ENCODE peak calls at places on chromosomes 13 and 19, in nine cellular contexts. One of them, this sample, is unnamed.

GRCh38 chr19:1651548-1652394 is 644 bp downstream of the TCF3 start:
- DNase-seq in testis: peak; percentile 51
- DNase-seq in aorta: peak; percentile 67
- DNase-seq in upper lobe of left lung: peak; percentile 42
- DNase-seq in PC-9: no peak
- DNase-seq in mucosa of descending colon: peak; percentile 74
- DNase-seq in H7: peak; percentile 87
- DNase-seq in transverse colon: peak; percentile 58
- DNase-seq in WERI-Rb-1: peak; percentile 56
- DNase-seq in this sample: no peak

GRCh38 chr13:51981355-51981754 is 29.9 kb downstream of the ATP7B start:
- DNase-seq in testis: no peak
- DNase-seq in aorta: no peak
- DNase-seq in upper lobe of left lung: no peak
- DNase-seq in PC-9: no peak
- DNase-seq in mucosa of descending colon: no peak
- DNase-seq in H7: no peak
- DNase-seq in transverse colon: no peak
- DNase-seq in WERI-Rb-1: no peak
- DNase-seq in this sample: no peak

GRCh38 chr13:112638157-112638750 is 50.3 kb upstream of the TUBGCP3 start:
- DNase-seq in testis: no peak
- DNase-seq in aorta: no peak
- DNase-seq in upper lobe of left lung: no peak
- DNase-seq in PC-9: no peak
- DNase-seq in mucosa of descending colon: no peak
- DNase-seq in H7: peak; percentile 64
- DNase-seq in transverse colon: no peak
- DNase-seq in WERI-Rb-1: no peak
- DNase-seq in this sample: no peak

GRCh38 chr19:4550018-4550417 is 9.5 kb downstream of the SEMA6B start:
- DNase-seq in testis: no peak
- DNase-seq in aorta: no peak
- DNase-seq in upper lobe of left lung: no peak
- DNase-seq in PC-9: no peak
- DNase-seq in mucosa of descending colon: no peak
- DNase-seq in H7: no peak
- DNase-seq in transverse colon: no peak
- DNase-seq in WERI-Rb-1: no peak
- DNase-seq in this sample: no peak

GRCh38 chr19:41166888-41167804 is 25.9 kb upstream of the CYP2S1 start:
- DNase-seq in testis: no peak
- DNase-seq in aorta: no peak
- DNase-seq in upper lobe of left lung: no peak
- DNase-seq in PC-9: peak; percentile 19
- DNase-seq in mucosa of descending colon: peak; percentile 83
- DNase-seq in H7: peak; percentile 6
- DNase-seq in transverse colon: peak; percentile 84
- DNase-seq in WERI-Rb-1: no peak
- DNase-seq in this sample: no peak

GRCh38 chr13:101523732-101524131 is 71.3 kb downstream of the ITGBL1 start:
- DNase-seq in testis: no peak
- DNase-seq in aorta: peak; percentile 50
- DNase-seq in upper lobe of left lung: no peak
- DNase-seq in PC-9: no peak
- DNase-seq in mucosa of descending colon: no peak
- DNase-seq in H7: no peak
- DNase-seq in transverse colon: no peak
- DNase-seq in WERI-Rb-1: no peak
- DNase-seq in this sample: no peak

GRCh38 chr13:50989476-50989875 is 79.9 kb downstream of the RNASEH2B start:
- DNase-seq in testis: peak; percentile 69
- DNase-seq in aorta: no peak
- DNase-seq in upper lobe of left lung: no peak
- DNase-seq in PC-9: no peak
- DNase-seq in mucosa of descending colon: no peak
- DNase-seq in H7: peak; percentile 42
- DNase-seq in transverse colon: no peak
- DNase-seq in WERI-Rb-1: peak; percentile 25
- DNase-seq in this sample: no peak

GRCh38 chr19:12194827-12195500 is 32.1 kb downstream of the ZNF136 start:
- DNase-seq in testis: peak; percentile 96
- DNase-seq in aorta: peak; percentile 81
- DNase-seq in upper lobe of left lung: peak; percentile 91
- DNase-seq in PC-9: peak; percentile 57
- DNase-seq in mucosa of descending colon: peak; percentile 91
- DNase-seq in H7: peak; percentile 83
- DNase-seq in transverse colon: peak; percentile 79
- DNase-seq in WERI-Rb-1: peak; percentile 96
- DNase-seq in this sample: peak; percentile 95

GRCh38 chr13:73893833-73894232 is 240.4 kb downstream of the KLF12 start:
- DNase-seq in testis: no peak
- DNase-seq in aorta: no peak
- DNase-seq in upper lobe of left lung: no peak
- DNase-seq in PC-9: no peak
- DNase-seq in mucosa of descending colon: no peak
- DNase-seq in H7: no peak
- DNase-seq in transverse colon: no peak
- DNase-seq in WERI-Rb-1: no peak
- DNase-seq in this sample: no peak

GRCh38 chr13:113162783-113163685 is 4.6 kb downstream of the PROZ start:
- DNase-seq in testis: no peak
- DNase-seq in aorta: no peak
- DNase-seq in upper lobe of left lung: no peak
- DNase-seq in PC-9: no peak
- DNase-seq in mucosa of descending colon: no peak
- DNase-seq in H7: peak; percentile 79
- DNase-seq in transverse colon: no peak
- DNase-seq in WERI-Rb-1: no peak
- DNase-seq in this sample: no peak

GRCh38 chr19:49878744-49879070 is 1.2 kb downstream of the TBC1D17 start:
- DNase-seq in testis: no peak
- DNase-seq in aorta: no peak
- DNase-seq in upper lobe of left lung: no peak
- DNase-seq in PC-9: no peak
- DNase-seq in mucosa of descending colon: no peak
- DNase-seq in H7: no peak
- DNase-seq in transverse colon: no peak
- DNase-seq in WERI-Rb-1: no peak
- DNase-seq in this sample: no peak
- H3K36me3 ChIP-seq in testis: no peaks in the 10 kb centered on the region
- H3K36me3 ChIP-seq in aorta: peaks cover 2% of the 10 kb centered on the region
- H3K36me3 ChIP-seq in upper lobe of left lung: peaks cover 37% of the 10 kb centered on the region
- H3K36me3 ChIP-seq in PC-9: peaks cover 31% of the 10 kb centered on the region
- H3K36me3 ChIP-seq in mucosa of descending colon: peaks cover 10% of the 10 kb centered on the region
- H3K36me3 ChIP-seq in H7: peaks cover 35% of the 10 kb centered on the region
- H3K36me3 ChIP-seq in transverse colon: peaks cover 4% of the 10 kb centered on the region
- H3K36me3 ChIP-seq in WERI-Rb-1: peaks cover 45% of the 10 kb centered on the region
- H3K36me3 ChIP-seq in this sample: peaks cover 62% of the 10 kb centered on the region

DNA sequence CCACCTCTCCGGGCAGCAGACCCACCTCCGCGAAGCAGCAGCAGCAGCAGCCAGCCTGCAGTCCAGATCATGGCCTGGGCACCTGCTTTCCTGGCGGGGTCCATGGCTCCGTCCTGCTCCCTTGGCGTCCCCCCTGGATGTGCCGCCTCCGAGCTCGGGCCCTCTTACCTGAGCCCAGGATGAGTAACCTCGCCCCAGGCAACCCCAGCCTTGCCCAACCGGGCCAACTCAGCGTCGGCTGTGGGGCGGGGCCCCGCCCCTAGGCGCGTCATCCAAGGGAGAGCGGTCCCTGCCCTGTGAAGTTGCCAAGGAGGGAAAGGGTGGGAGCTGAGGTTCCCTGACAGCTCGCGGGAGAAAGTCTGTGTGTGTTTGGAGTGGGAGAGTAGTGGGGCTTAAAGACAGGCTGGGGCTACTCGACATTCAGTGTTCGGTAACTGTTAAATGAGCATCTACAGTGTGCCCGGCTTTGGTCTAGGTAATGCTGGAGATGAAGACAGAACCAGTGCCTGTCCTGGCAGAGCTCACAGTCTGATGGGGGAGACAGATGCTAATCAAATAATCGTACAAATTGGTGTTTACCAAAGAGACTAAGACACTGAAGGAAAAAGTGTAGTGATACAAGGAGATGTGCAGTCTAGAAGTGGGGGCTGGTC is at the start of gene LYPD3:
- DNase-seq in testis: no peak
- DNase-seq in aorta: no peak
- DNase-seq in upper lobe of left lung: peak; percentile 24
- DNase-seq in PC-9: peak; percentile 94
- DNase-seq in mucosa of descending colon: peak; percentile 71
- DNase-seq in H7: peak; percentile 87
- DNase-seq in transverse colon: peak; percentile 64
- DNase-seq in WERI-Rb-1: no peak
- DNase-seq in this sample: no peak
- H3K4me3 ChIP-seq in testis: no peak within 1 kb of the TSS
- H3K4me3 ChIP-seq in aorta: no peak within 1 kb of the TSS
- H3K4me3 ChIP-seq in upper lobe of left lung: peak within 1 kb of the TSS; percentile 63
- H3K4me3 ChIP-seq in PC-9: peak within 1 kb of the TSS; percentile 80
- H3K4me3 ChIP-seq in mucosa of descending colon: no peak within 1 kb of the TSS
- H3K4me3 ChIP-seq in H7: peak within 1 kb of the TSS; percentile 79
- H3K4me3 ChIP-seq in transverse colon: no peak within 1 kb of the TSS
- H3K4me3 ChIP-seq in WERI-Rb-1: peak within 1 kb of the TSS; percentile 70
- H3K4me3 ChIP-seq in this sample: peak within 1 kb of the TSS; percentile 79

GRCh38 chr13:23352161-23352560 is 81.3 kb downstream of the SACS start:
- DNase-seq in testis: no peak
- DNase-seq in aorta: no peak
- DNase-seq in upper lobe of left lung: no peak
- DNase-seq in PC-9: no peak
- DNase-seq in mucosa of descending colon: no peak
- DNase-seq in H7: no peak
- DNase-seq in transverse colon: no peak
- DNase-seq in WERI-Rb-1: peak; percentile 25
- DNase-seq in this sample: no peak

GRCh38 chr13:23348270-23349126 is 85.0 kb downstream of the SACS start:
- DNase-seq in testis: no peak
- DNase-seq in aorta: no peak
- DNase-seq in upper lobe of left lung: no peak
- DNase-seq in PC-9: no peak
- DNase-seq in mucosa of descending colon: no peak
- DNase-seq in H7: peak; percentile 22
- DNase-seq in transverse colon: no peak
- DNase-seq in WERI-Rb-1: no peak
- DNase-seq in this sample: no peak

GRCh38 chr13:23347601-23348000 is 85.9 kb downstream of the SACS start:
- DNase-seq in testis: no peak
- DNase-seq in aorta: no peak
- DNase-seq in upper lobe of left lung: no peak
- DNase-seq in PC-9: no peak
- DNase-seq in mucosa of descending colon: no peak
- DNase-seq in H7: no peak
- DNase-seq in transverse colon: no peak
- DNase-seq in WERI-Rb-1: no peak
- DNase-seq in this sample: no peak

GRCh38 chr13:23349127-23349897 is 84.2 kb downstream of the SACS start:
- DNase-seq in testis: no peak
- DNase-seq in aorta: no peak
- DNase-seq in upper lobe of left lung: no peak
- DNase-seq in PC-9: no peak
- DNase-seq in mucosa of descending colon: no peak
- DNase-seq in H7: no peak
- DNase-seq in transverse colon: no peak
- DNase-seq in WERI-Rb-1: no peak
- DNase-seq in this sample: no peak

GRCh38 chr13:23350009-23350408 is 83.5 kb downstream of the SACS start:
- DNase-seq in testis: no peak
- DNase-seq in aorta: no peak
- DNase-seq in upper lobe of left lung: no peak
- DNase-seq in PC-9: no peak
- DNase-seq in mucosa of descending colon: no peak
- DNase-seq in H7: no peak
- DNase-seq in transverse colon: no peak
- DNase-seq in WERI-Rb-1: no peak
- DNase-seq in this sample: no peak
- H3K36me3 ChIP-seq in testis: no peaks in the 10 kb centered on the region
- H3K36me3 ChIP-seq in aorta: peaks cover 11% of the 10 kb centered on the region
- H3K36me3 ChIP-seq in upper lobe of left lung: no peaks in the 10 kb centered on the region
- H3K36me3 ChIP-seq in PC-9: no peaks in the 10 kb centered on the region
- H3K36me3 ChIP-seq in mucosa of descending colon: no peaks in the 10 kb centered on the region
- H3K36me3 ChIP-seq in H7: peaks cover 6% of the 10 kb centered on the region
- H3K36me3 ChIP-seq in transverse colon: no peaks in the 10 kb centered on the region
- H3K36me3 ChIP-seq in WERI-Rb-1: peaks cover 64% of the 10 kb centered on the region
- H3K36me3 ChIP-seq in this sample: peaks cover 43% of the 10 kb centered on the region

GRCh38 chr19:46481947-46482346 is 10.6 kb upstream of the PNMA8A start:
- DNase-seq in testis: peak; percentile 58
- DNase-seq in aorta: no peak
- DNase-seq in upper lobe of left lung: no peak
- DNase-seq in PC-9: no peak
- DNase-seq in mucosa of descending colon: no peak
- DNase-seq in H7: no peak
- DNase-seq in transverse colon: no peak
- DNase-seq in WERI-Rb-1: no peak
- DNase-seq in this sample: no peak
- H3K4me3 ChIP-seq in testis: no peak overlapping the region
- H3K4me3 ChIP-seq in aorta: no peak overlapping the region
- H3K4me3 ChIP-seq in upper lobe of left lung: no peak overlapping the region
- H3K4me3 ChIP-seq in PC-9: no peak overlapping the region
- H3K4me3 ChIP-seq in mucosa of descending colon: no peak overlapping the region
- H3K4me3 ChIP-seq in H7: no peak overlapping the region
- H3K4me3 ChIP-seq in transverse colon: no peak overlapping the region
- H3K4me3 ChIP-seq in WERI-Rb-1: no peak overlapping the region
- H3K4me3 ChIP-seq in this sample: no peak overlapping the region

GRCh38 chr19:35013820-35014754 is 14.0 kb downstream of the GRAMD1A start:
- DNase-seq in testis: no peak
- DNase-seq in aorta: no peak
- DNase-seq in upper lobe of left lung: peak; percentile 45
- DNase-seq in PC-9: no peak
- DNase-seq in mucosa of descending colon: peak; percentile 35
- DNase-seq in H7: peak; percentile 54
- DNase-seq in transverse colon: peak; percentile 50
- DNase-seq in WERI-Rb-1: no peak
- DNase-seq in this sample: no peak
- H3K36me3 ChIP-seq in testis: no peaks in the 10 kb centered on the region
- H3K36me3 ChIP-seq in aorta: peaks cover 2% of the 10 kb centered on the region
- H3K36me3 ChIP-seq in upper lobe of left lung: peaks cover 33% of the 10 kb centered on the region
- H3K36me3 ChIP-seq in PC-9: no peaks in the 10 kb centered on the region
- H3K36me3 ChIP-seq in mucosa of descending colon: no peaks in the 10 kb centered on the region
- H3K36me3 ChIP-seq in H7: peaks cover 76% of the 10 kb centered on the region
- H3K36me3 ChIP-seq in transverse colon: no peaks in the 10 kb centered on the region
- H3K36me3 ChIP-seq in WERI-Rb-1: peaks cover 94% of the 10 kb centered on the region
- H3K36me3 ChIP-seq in this sample: peaks cover 95% of the 10 kb centered on the region

GRCh38 chr13:54198911-54199310 is 1170.3 kb downstream of the OLFM4 start:
- DNase-seq in testis: no peak
- DNase-seq in aorta: no peak
- DNase-seq in upper lobe of left lung: no peak
- DNase-seq in PC-9: no peak
- DNase-seq in mucosa of descending colon: no peak
- DNase-seq in H7: no peak
- DNase-seq in transverse colon: no peak
- DNase-seq in WERI-Rb-1: no peak
- DNase-seq in this sample: no peak
- H3K4me3 ChIP-seq in testis: no peak overlapping the region
- H3K4me3 ChIP-seq in aorta: no peak overlapping the region
- H3K4me3 ChIP-seq in upper lobe of left lung: no peak overlapping the region
- H3K4me3 ChIP-seq in PC-9: no peak overlapping the region
- H3K4me3 ChIP-seq in mucosa of descending colon: no peak overlapping the region
- H3K4me3 ChIP-seq in H7: no peak overlapping the region
- H3K4me3 ChIP-seq in transverse colon: no peak overlapping the region
- H3K4me3 ChIP-seq in WERI-Rb-1: no peak overlapping the region
- H3K4me3 ChIP-seq in this sample: no peak overlapping the region